ENCODE peak calls at places on chromosomes 1 and 21, in eight cellular contexts. S is AG09309, U is psoas muscle, Y is transverse colon, C is lower lobe of right lung, J is BJ, T is mesothelial cell of epicardium, L is cardiac muscle cell. W is an unnamed sample.

GRCh38 chr1:14745321-14745720 is 146.8 kb downstream of the KAZN start:
- DNase-seq in S (no peak), C (no peak), U (no peak), T (no peak), Y (no peak), J (no peak), L (no peak), W (no peak)

GRCh38 chr1:231357831-231358354 is 19.8 kb downstream of the SPRTN start:
- DNase-seq in L (peak), S (peak), U (peak), Y (peak), J (peak), T (no peak), C (no peak), W (no peak)

GRCh38 chr1:164515221-164515620 is 43.8 kb upstream of the PBX1 start:
- DNase-seq in L (no peak), C (no peak), S (no peak), Y (no peak), T (no peak), J (no peak), U (peak), W (no peak)

GRCh38 chr1:243718893-243719292 is 131.2 kb downstream of the AKT3 start:
- DNase-seq in T (no peak), U (no peak), Y (no peak), L (peak), J (peak), S (peak), C (no peak), W (peak)

GRCh38 chr1:235947989-235948388 is 81.3 kb upstream of the LYST start:
- DNase-seq in Y (no peak), U (no peak), C (no peak), J (no peak), S (no peak), L (no peak), T (no peak), W (no peak)

GRCh38 chr21:28419110-28419509 is 573.6 kb downstream of the LTN1 start:
- DNase-seq in Y (no peak), U (no peak), T (no peak), C (no peak), L (peak), S (no peak), J (no peak), W (no peak)

GRCh38 chr1:36539526-36539925 is 56.8 kb upstream of the CSF3R start:
- DNase-seq in U (no peak), C (no peak), S (no peak), T (no peak), J (no peak), Y (no peak), L (no peak), W (no peak)

GRCh38 chr1:151135433-151136385 is 10.7 kb downstream of the SEMA6C start:
- DNase-seq in C (no peak), L (no peak), S (no peak), J (no peak), U (no peak), Y (no peak), T (no peak), W (no peak)

GRCh38 chr1:119372493-119373086 is 4.0 kb downstream of the HAO2 start:
- DNase-seq in T (no peak), S (no peak), J (no peak), U (no peak), L (peak), C (no peak), Y (peak), W (no peak)

GRCh38 chr1:39110882-39111281 is 84.7 kb downstream of the NDUFS5 start:
- DNase-seq in S (no peak), L (peak), J (no peak), U (no peak), C (no peak), T (no peak), Y (no peak), W (peak)

GRCh38 chr1:41566969-41567368 is 82.5 kb upstream of the EDN2 start:
- DNase-seq in L (no peak), S (no peak), J (no peak), T (no peak), U (no peak), C (no peak), Y (no peak), W (no peak)

GRCh38 chr1:41619511-41620364 is 135.3 kb upstream of the EDN2 start:
- DNase-seq in L (no peak), Y (no peak), T (no peak), U (no peak), J (no peak), S (no peak), C (no peak), W (no peak)

GRCh38 chr21:31658053-31658452 is 1.4 kb upstream of the SOD1 start:
- DNase-seq in C (no peak), S (no peak), Y (peak), L (no peak), J (no peak), T (no peak), U (no peak), W (no peak)

GRCh38 chr1:32873484-32873883 is 2.8 kb upstream of the FNDC5 start:
- DNase-seq in C (no peak), U (no peak), J (no peak), S (no peak), T (no peak), Y (no peak), L (no peak), W (no peak)

GRCh38 chr1:90579212-90579802 is 137.8 kb downstream of the BARHL2 start:
- DNase-seq in C (no peak), L (peak), Y (no peak), S (peak), T (no peak), J (no peak), U (no peak), W (peak)

GRCh38 chr1:33180226-33181037 is 1.4 kb downstream of the TRIM62 start:
- DNase-seq in U (peak), L (peak), C (peak), Y (peak), S (no peak), T (peak), J (no peak), W (peak)

GRCh38 chr1:30524840-30525617 is 198.4 kb downstream of the MATN1 start:
- DNase-seq in J (no peak), U (no peak), S (no peak), L (no peak), C (no peak), T (no peak), Y (no peak), W (no peak)

GRCh38 chr1:42923367-42924248 is 35.1 kb downstream of the SLC2A1 start:
- DNase-seq in L (no peak), S (no peak), U (no peak), J (no peak), C (no peak), T (no peak), Y (no peak), W (no peak)

GRCh38 chr1:94808682-94809081 is 11.5 kb upstream of the SLC44A3 start:
- DNase-seq in J (no peak), L (no peak), U (no peak), S (no peak), T (no peak), Y (no peak), C (no peak), W (no peak)

GRCh38 chr1:121413817-121414216 is 229.0 kb downstream of the SRGAP2C start:
- DNase-seq in L (no peak), T (no peak), Y (no peak), S (no peak), U (no peak), C (no peak), J (no peak), W (no peak)
- TF ChIP-seq CTCF in L (no peak), T (no peak), Y (no peak), S (no peak), U (no peak), C (no peak), J (no peak), W (no peak)

GRCh38 chr1:12125422-12126355 is 41.1 kb upstream of the TNFRSF1B start:
- DNase-seq in S (no peak), Y (no peak), T (no peak), L (peak), U (no peak), J (no peak), C (peak), W (no peak)
- TF ChIP-seq CTCF in S (no peak), Y (no peak), T (no peak), L (no peak), U (no peak), J (no peak), C (no peak), W (no peak)

GRCh38 chr1:166785987-166786386 is 53.3 kb upstream of the POGK start:
- DNase-seq in L (no peak), U (no peak), C (no peak), J (no peak), Y (no peak), S (no peak), T (no peak), W (no peak)
- TF ChIP-seq CTCF in L (no peak), U (peak), C (no peak), J (no peak), Y (no peak), S (no peak), T (no peak), W (no peak)

GRCh38 chr1:196723325-196724185 is 51.1 kb upstream of the CFHR3 start:
- DNase-seq in T (no peak), U (no peak), J (no peak), C (no peak), S (no peak), Y (peak), L (peak), W (peak)
- TF ChIP-seq CTCF in T (peak), U (peak), J (peak), C (peak), S (peak), Y (peak), L (peak), W (peak)

GRCh38 chr1:202152399-202152798 is 7.9 kb upstream of the ARL8A start:
- DNase-seq in U (no peak), T (no peak), L (no peak), Y (no peak), S (no peak), J (no peak), C (no peak), W (no peak)
- TF ChIP-seq CTCF in U (no peak), T (no peak), L (no peak), Y (no peak), S (no peak), J (no peak), C (no peak), W (no peak)

W was measured in retinal pigment epithelial cell.